ENCODE peak calls at places on chromosome 22, in nine cellular contexts. I is dermis blood vessel endothelial cell; V is Right ventricle myocardium superior; B is NCI-H1092 treated with DMSO at 0.1 percent for 48 hours; X is NCI-H1930; K is T-helper 2 cell; C is tibial nerve; M is stimulated activated CD4-positive, alpha-beta T cell treated with anti-CD3 and anti-CD28 coated beads, Interleukin-4, amount 100 ng/mL, for 4 hours; O is stimulated activated naive CD4-positive, alpha-beta T cell. N is an unnamed sample.

GRCh38 chr22:45717787-45718186 is 46.2 kb downstream of the ATXN10 start:
- DNase-seq in K (no peak), B (no peak), M (no peak), V (no peak), X (no peak), I (peak), C (no peak), O (no peak), N (no peak)

GRCh38 chr22:31611065-31611760 is 50.8 kb downstream of the PISD start:
- DNase-seq in I (peak), B (peak), K (no peak), M (no peak), X (no peak), C (no peak), V (peak), O (no peak), N (no peak)

GRCh38 chr22:26318975-26319374 is 110.1 kb upstream of the ASPHD2 start:
- DNase-seq in K (no peak), M (no peak), B (no peak), C (no peak), O (no peak), I (peak), V (no peak), X (no peak), N (no peak)

GRCh38 chr22:26406118-26406517 is 22.9 kb upstream of the ASPHD2 start:
- DNase-seq in K (no peak), B (peak), O (no peak), I (no peak), M (no peak), V (no peak), X (no peak), C (no peak), N (no peak)

GRCh38 chr22:30925667-30926066 is 42.9 kb downstream of the MORC2 start:
- DNase-seq in C (no peak), K (no peak), B (no peak), I (no peak), O (no peak), M (no peak), X (no peak), V (no peak), N (no peak)

GRCh38 chr22:29811377-29811776 is 26.7 kb downstream of the ASCC2 start:
- DNase-seq in B (no peak), C (no peak), I (no peak), O (no peak), V (no peak), X (no peak), M (no peak), K (no peak), N (no peak)

GRCh38 chr22:44067033-44067432 is 42.9 kb downstream of the PARVB start:
- DNase-seq in O (no peak), X (no peak), M (no peak), I (peak), V (no peak), K (no peak), B (no peak), C (no peak), N (no peak)

GRCh38 chr22:36104435-36104834 is 56.1 kb downstream of the APOL3 start:
- DNase-seq in I (no peak), K (no peak), X (no peak), C (no peak), V (no peak), O (no peak), B (no peak), M (no peak), N (no peak)

GRCh38 chr22:43085658-43086606 is 3.3 kb downstream of the TTLL1 start:
- DNase-seq in K (no peak), M (no peak), X (no peak), I (peak), B (no peak), C (no peak), V (peak), O (no peak), N (no peak)

GRCh38 chr22:25357606-25358420 is 138.4 kb downstream of the CRYBB2 start:
- DNase-seq in K (no peak), C (no peak), O (no peak), X (no peak), M (no peak), I (no peak), B (no peak), V (no peak), N (no peak)

GRCh38 chr22:30832407-30832987 is 136.1 kb downstream of the MORC2 start:
- DNase-seq in I (no peak), M (no peak), X (no peak), C (no peak), V (no peak), B (no peak), O (no peak), K (no peak), N (no peak)